ENCODE peak calls at places on chromosomes 4 and X, in six cellular contexts. S, O, D, L, P and Y are unnamed samples.
A peak's percentile ranks its signal among the peaks of the same experiment; 100 is the strongest.

GRCh38 chr4:155602351-155603140 is 64.1 kb upstream of the GUCY1A1 start:
- DNase-seq in S (no peak), O (no peak), D (no peak), L (no peak), P (no peak), Y (no peak)

GRCh38 chr4:23822181-23822580 is 67.7 kb downstream of the PPARGC1A start:
- DNase-seq in S (no peak), O (no peak), D (no peak), L (no peak), P (no peak), Y (no peak)

GRCh38 chrX:81875800-81876199 is 673.9 kb downstream of the SH3BGRL start:
- DNase-seq in S (no peak), O (no peak), D (no peak), L (no peak), P (no peak), Y (no peak)

GRCh38 chrX:79452879-79453278 is 85.7 kb upstream of the ITM2A start:
- DNase-seq in S (no peak), O (peak; percentile 7), D (no peak), L (no peak), P (peak; percentile 34), Y (no peak)

GRCh38 chrX:115940888-115941332 is 229.6 kb upstream of the AGTR2 start:
- DNase-seq in S (peak; percentile 78), O (no peak), D (no peak), L (no peak), P (peak; percentile 88), Y (peak; percentile 6)

GRCh38 chrX:111875881-111876280 is at the start of gene TRPC5OS:
- DNase-seq in S (no peak), O (no peak), D (no peak), L (no peak), P (no peak), Y (no peak)

GRCh38 chrX:3717742-3718420 is 4.4 kb upstream of the PRKX start:
- DNase-seq in S (no peak), O (no peak), D (no peak), L (no peak), P (no peak), Y (peak; percentile 33)

GRCh38 chr4:107825072-107825789 is 499 bp downstream of the SGMS2 start:
- DNase-seq in S (peak; percentile 14), O (peak; percentile 72), D (no peak), L (no peak), P (peak; percentile 43), Y (peak; percentile 58)

GRCh38 chr4:26992657-26993361 is 132.2 kb downstream of the STIM2 start:
- DNase-seq in S (peak; percentile 69), O (peak; percentile 20), D (no peak), L (no peak), P (no peak), Y (peak; percentile 92)

GRCh38 chr4:4666187-4666586 is 124.3 kb upstream of the STX18 start:
- DNase-seq in S (no peak), O (no peak), D (no peak), L (no peak), P (no peak), Y (no peak)

GRCh38 chrX:115054876-115055275 is 37.5 kb upstream of the IL13RA2 start:
- DNase-seq in S (no peak), O (no peak), D (no peak), L (no peak), P (no peak), Y (no peak)

GRCh38 chr4:121164291-121164690 is at the start of gene TNIP3:
- DNase-seq in S (no peak), O (no peak), D (no peak), L (no peak), P (no peak), Y (peak; percentile 90)

GRCh38 chr4:99300934-99301333 is 10.1 kb upstream of the ADH1A start:
- DNase-seq in S (peak; percentile 95), O (peak; percentile 77), D (no peak), L (peak; percentile 84), P (peak; percentile 68), Y (peak; percentile 99)

GRCh38 chr4:84470204-84470785 is 28.8 kb downstream of the NKX6-1 start:
- DNase-seq in S (no peak), O (no peak), D (no peak), L (no peak), P (no peak), Y (no peak)

GRCh38 chr4:38387348-38387747 is 276.7 kb upstream of the KLF3 start:
- DNase-seq in S (peak; percentile 75), O (peak; percentile 73), D (no peak), L (peak; percentile 62), P (peak; percentile 86), Y (peak; percentile 94)

GRCh38 chr4:65139998-65140397 is 530.3 kb downstream of the EPHA5 start:
- DNase-seq in S (no peak), O (no peak), D (no peak), L (no peak), P (no peak), Y (no peak)

GRCh38 chr4:181670506-181670905 is 572.7 kb upstream of the TENM3 start:
- DNase-seq in S (no peak), O (no peak), D (no peak), L (no peak), P (no peak), Y (no peak)

GRCh38 chr4:185640809-185641675 is 105.7 kb upstream of the PDLIM3 start:
- DNase-seq in S (no peak), O (peak; percentile 81), D (no peak), L (no peak), P (no peak), Y (peak; percentile 91)

GRCh38 chr4:26719954-26720552 is 136.2 kb downstream of the TBC1D19 start:
- DNase-seq in S (no peak), O (no peak), D (no peak), L (no peak), P (no peak), Y (peak; percentile 64)

GRCh38 chrX:151753313-151754041 is 18.9 kb downstream of the CNGA2 start:
- DNase-seq in S (peak; percentile 23), O (peak; percentile 74), D (peak; percentile 74), L (peak; percentile 4), P (peak; percentile 35), Y (peak; percentile 64)

GRCh38 chr4:99185581-99185980 is 33.5 kb downstream of the ADH6 start:
- DNase-seq in S (no peak), O (no peak), D (no peak), L (no peak), P (no peak), Y (no peak)

GRCh38 chr4:131370846-131371245 is 1778.2 kb upstream of the PCDH10 start:
- DNase-seq in S (no peak), O (peak; percentile 39), D (no peak), L (no peak), P (no peak), Y (no peak)

GRCh38 chrX:96563663-96564062 is 121.0 kb upstream of the DIAPH2 start:
- DNase-seq in S (no peak), O (peak; percentile 51), D (no peak), L (peak; percentile 2), P (no peak), Y (peak; percentile 90)

GRCh38 chrX:100687128-100687527 is 43.1 kb downstream of the SRPX2 start:
- DNase-seq in S (no peak), O (no peak), D (no peak), L (no peak), P (no peak), Y (no peak)

GRCh38 chrX:15202458-15203177 is 67.3 kb downstream of the ASB9 start:
- DNase-seq in S (no peak), O (no peak), D (no peak), L (no peak), P (no peak), Y (no peak)

DNA sequence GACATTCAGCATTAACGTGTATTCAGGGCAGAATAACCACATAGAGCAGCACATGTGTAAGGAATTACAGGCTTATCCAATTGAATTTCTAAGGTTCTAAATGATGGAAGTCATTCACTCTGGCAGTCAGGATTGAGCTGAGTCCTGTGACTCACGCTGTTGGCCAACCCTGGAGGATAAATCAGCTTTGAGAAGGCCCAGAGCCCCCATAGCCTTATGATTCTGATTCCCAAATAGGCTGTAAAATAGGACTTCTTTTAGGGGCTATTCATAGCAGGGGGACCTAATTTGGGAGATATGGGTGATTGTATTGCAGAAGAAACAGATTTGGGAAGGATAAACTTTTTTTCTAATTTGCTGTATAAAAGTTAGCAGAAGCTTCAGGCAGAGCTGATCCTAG is 8.1 kb upstream of the HPF1 start:
- DNase-seq in S (no peak), O (no peak), D (no peak), L (no peak), P (no peak), Y (no peak)
- H3K4me3 ChIP-seq in S (no peak overlapping the region), O (no peak overlapping the region), D (no peak overlapping the region), L (no peak overlapping the region), P (no peak overlapping the region), Y (no peak overlapping the region)

GRCh38 chr4:122243785-122244184 is 91.7 kb downstream of the BLTP1 start:
- DNase-seq in S (no peak), O (no peak), D (no peak), L (no peak), P (no peak), Y (no peak)
- TF ChIP-seq CTCF in S (no peak), O (no peak), D (no peak), L (no peak), P (no peak), Y (no peak)

DNA sequence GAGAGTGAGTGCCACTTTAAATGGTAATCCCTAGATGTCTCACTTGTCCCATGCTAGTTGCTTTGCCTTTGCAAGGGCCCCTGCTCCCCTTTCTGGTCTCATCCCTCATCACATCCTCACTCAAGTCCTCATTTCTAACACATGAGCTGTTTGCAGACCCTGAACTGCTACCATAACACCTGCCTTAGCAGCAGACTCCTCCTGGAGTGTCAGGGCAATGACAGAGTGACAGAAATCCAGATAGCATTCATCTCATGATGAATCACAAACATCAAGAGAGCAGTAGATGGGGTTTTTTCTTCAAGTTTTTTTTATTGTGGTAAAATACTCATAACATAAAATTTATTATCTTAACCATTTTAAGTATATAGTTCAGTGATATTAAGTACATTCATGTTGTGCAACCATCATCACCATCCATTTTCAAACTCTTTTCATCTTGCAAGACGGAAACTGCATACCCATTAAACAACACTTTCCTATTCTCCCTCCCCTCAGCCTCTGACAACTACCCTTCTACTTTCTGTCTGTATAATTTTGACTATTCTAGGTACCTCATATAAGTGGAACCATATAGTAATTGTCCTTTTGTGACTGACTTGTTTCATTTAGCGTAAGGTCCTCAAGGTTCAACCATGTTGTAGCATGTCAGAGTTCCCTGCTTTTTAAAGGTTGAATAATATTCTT is 133.2 kb upstream of the RPS6KA3 start:
- DNase-seq in S (no peak), O (no peak), D (no peak), L (no peak), P (no peak), Y (no peak)
- H3K4me3 ChIP-seq in S (no peak overlapping the region), O (no peak overlapping the region), D (no peak overlapping the region), L (no peak overlapping the region), P (no peak overlapping the region), Y (no peak overlapping the region)

DNA sequence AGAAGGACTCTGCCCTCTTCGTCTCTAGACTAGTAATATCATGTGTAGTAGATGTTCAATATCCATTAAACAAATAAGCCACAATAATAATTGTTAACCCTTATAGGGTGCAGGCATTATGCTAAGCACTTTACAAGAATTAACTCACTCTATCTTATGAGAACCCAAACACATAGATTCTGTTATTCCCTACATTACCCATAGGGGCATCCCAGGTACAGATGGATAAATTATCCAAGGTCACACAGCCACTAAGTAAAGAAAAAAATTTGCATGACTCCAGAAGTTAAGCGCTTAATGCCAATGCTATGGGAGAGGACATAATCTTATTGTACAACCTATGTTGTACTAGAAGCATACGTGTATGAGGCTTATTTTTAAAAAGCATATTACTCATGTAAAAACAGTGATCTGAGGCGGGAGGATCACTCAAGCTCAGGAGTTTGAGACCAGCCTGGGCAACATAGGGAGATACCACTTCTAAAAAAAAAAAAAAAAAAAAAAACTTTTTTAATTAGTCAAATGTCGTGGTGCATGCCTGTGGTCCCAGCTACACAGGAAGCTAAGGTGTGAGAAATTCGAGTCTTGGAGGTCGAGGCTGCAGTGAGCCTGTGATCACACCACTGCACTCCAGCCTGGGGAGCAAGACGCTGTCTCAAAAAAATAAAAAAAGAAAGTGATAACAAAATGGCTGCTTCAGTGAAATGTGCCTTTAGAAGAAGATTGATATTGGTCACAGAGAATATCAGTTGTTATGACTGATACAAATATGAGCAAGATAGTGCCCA is 13.6 kb downstream of the LDB2 start:
- DNase-seq in S (no peak), O (no peak), D (no peak), L (no peak), P (no peak), Y (no peak)
- TF ChIP-seq CTCF in S (no peak), O (no peak), D (no peak), L (no peak), P (no peak), Y (no peak)